ENCODE peak calls at places on chromosomes 5 and 9, in six cellular contexts. U is GM12865, D is NCI-H1930, Q is AG09309, F is aorta, B is GM20000. G is an unnamed sample.

GRCh38 chr9:91419222-91420191 is 4.1 kb downstream of the NFIL3 start:
- DNase-seq in F (peak), D (peak), Q (peak), B (no peak), U (no peak), G (peak)

GRCh38 chr9:120692901-120693573 is 21.2 kb downstream of the MEGF9 start:
- DNase-seq in F (no peak), Q (peak), U (peak), D (no peak), B (peak), G (no peak)

GRCh38 chr5:93593476-93594060 is 10.5 kb downstream of the NR2F1 start:
- DNase-seq in F (no peak), D (no peak), Q (no peak), B (no peak), U (no peak), G (no peak)

GRCh38 chr5:98314262-98314661 is 459.2 kb upstream of the RGMB start:
- DNase-seq in U (no peak), F (no peak), D (no peak), Q (peak), B (no peak), G (no peak)

GRCh38 chr9:95499101-95499676 is 17.6 kb downstream of the PTCH1 start:
- DNase-seq in B (no peak), D (no peak), F (no peak), Q (no peak), U (no peak), G (no peak)

GRCh38 chr9:131677445-131678180 is 62.3 kb downstream of the RAPGEF1 start:
- DNase-seq in U (peak), D (no peak), F (no peak), B (peak), Q (no peak), G (no peak)

GRCh38 chr5:157689942-157690689 is 18.8 kb downstream of the C5orf52 start:
- DNase-seq in B (no peak), F (no peak), D (no peak), Q (no peak), U (peak), G (no peak)

GRCh38 chr5:81909677-81910076 is 62.1 kb upstream of the ATG10 start:
- DNase-seq in D (no peak), F (no peak), U (peak), B (peak), Q (no peak), G (no peak)

GRCh38 chr5:67248703-67249589 is 52.3 kb upstream of the CD180 start:
- DNase-seq in B (no peak), F (no peak), Q (peak), D (no peak), U (no peak), G (no peak)

GRCh38 chr5:118115791-118116190 is 872.6 kb downstream of the DTWD2 start:
- DNase-seq in Q (peak), B (no peak), U (no peak), D (no peak), F (no peak), G (no peak)

GRCh38 chr5:9624196-9624947 is 5.8 kb downstream of the TAS2R1 start:
- DNase-seq in F (no peak), B (no peak), U (no peak), D (no peak), Q (no peak), G (no peak)

GRCh38 chr5:151051066-151051930 is 29.5 kb downstream of the TNIP1 start:
- DNase-seq in B (peak), Q (peak), F (peak), D (peak), U (peak), G (peak)

GRCh38 chr5:125835293-125836172 is 587.7 kb upstream of the GRAMD2B start:
- DNase-seq in U (peak), F (no peak), Q (no peak), B (peak), D (no peak), G (peak)

GRCh38 chr5:159242153-159242552 is 20.9 kb upstream of the UBLCP1 start:
- DNase-seq in D (no peak), Q (no peak), U (no peak), B (no peak), F (no peak), G (no peak)

GRCh38 chr5:120695368-120695880 is 231.3 kb downstream of the PRR16 start:
- DNase-seq in U (no peak), D (no peak), F (no peak), Q (no peak), B (no peak), G (no peak)

GRCh38 chr5:174217527-174217926 is 172.0 kb downstream of the NSG2 start:
- DNase-seq in D (no peak), F (no peak), U (no peak), B (no peak), Q (no peak), G (no peak)

GRCh38 chr9:127524373-127524772 is 73.1 kb downstream of the LRSAM1 start:
- DNase-seq in F (no peak), B (no peak), D (no peak), Q (no peak), U (no peak), G (no peak)

GRCh38 chr9:21605489-21605931 is 123.4 kb upstream of the IFNE start:
- DNase-seq in B (no peak), U (no peak), Q (peak), F (no peak), D (no peak), G (no peak)

GRCh38 chr9:101736723-101737122 is 1.7 kb downstream of the GRIN3A start:
- DNase-seq in D (no peak), U (no peak), B (no peak), F (peak), Q (no peak), G (no peak)